ENCODE peak calls at places on chromosomes 16 and 17, in six cellular contexts. One of them, this sample, is unnamed.

GRCh38 chr17:82871056-82871775 is 31.4 kb upstream of the ZNF750 start:
- DNase-seq in mesenchymal stem cell: no peak
- DNase-seq in trophoblast cell: no peak
- DNase-seq in H9: no peak
- DNase-seq in neuronal stem cell: no peak
- DNase-seq in IMR-90: no peak
- DNase-seq in this sample: no peak

GRCh38 chr16:52366997-52367396 is 179.9 kb downstream of the TOX3 start:
- DNase-seq in H9: no peak
- DNase-seq in neuronal stem cell: no peak
- DNase-seq in trophoblast cell: no peak
- DNase-seq in IMR-90: no peak
- DNase-seq in mesenchymal stem cell: no peak
- DNase-seq in this sample: no peak

GRCh38 chr16:4260360-4260759 is 12.5 kb downstream of the TFAP4 start:
- DNase-seq in mesenchymal stem cell: no peak
- DNase-seq in IMR-90: no peak
- DNase-seq in trophoblast cell: no peak
- DNase-seq in neuronal stem cell: no peak
- DNase-seq in H9: no peak
- DNase-seq in this sample: no peak

GRCh38 chr16:17070882-17071592 is 399.7 kb downstream of the XYLT1 start:
- DNase-seq in neuronal stem cell: peak; percentile 47
- DNase-seq in IMR-90: no peak
- DNase-seq in H9: peak; percentile 45
- DNase-seq in trophoblast cell: peak; percentile 72
- DNase-seq in mesenchymal stem cell: no peak
- DNase-seq in this sample: peak; percentile 61

GRCh38 chr16:17590711-17591654 is 120.2 kb upstream of the XYLT1 start:
- DNase-seq in H9: no peak
- DNase-seq in IMR-90: no peak
- DNase-seq in trophoblast cell: peak; percentile 93
- DNase-seq in mesenchymal stem cell: no peak
- DNase-seq in neuronal stem cell: no peak
- DNase-seq in this sample: no peak

GRCh38 chr17:68600881-68601564 is at the start of gene FAM20A:
- DNase-seq in neuronal stem cell: no peak
- DNase-seq in mesenchymal stem cell: peak; percentile 16
- DNase-seq in trophoblast cell: no peak
- DNase-seq in H9: peak; percentile 68
- DNase-seq in IMR-90: no peak
- DNase-seq in this sample: peak; percentile 67

GRCh38 chr17:44961921-44962350 is 6.2 kb downstream of the C1QL1 start:
- DNase-seq in trophoblast cell: no peak
- DNase-seq in mesenchymal stem cell: no peak
- DNase-seq in IMR-90: no peak
- DNase-seq in H9: peak; percentile 80
- DNase-seq in neuronal stem cell: no peak
- DNase-seq in this sample: no peak

GRCh38 chr17:50219345-50219744 is 17.9 kb upstream of the COL1A1 start:
- DNase-seq in H9: no peak
- DNase-seq in mesenchymal stem cell: peak; percentile 93
- DNase-seq in IMR-90: peak; percentile 90
- DNase-seq in neuronal stem cell: no peak
- DNase-seq in trophoblast cell: no peak
- DNase-seq in this sample: no peak

GRCh38 chr16:17939052-17939673 is 397.4 kb downstream of the NPIPA8 start:
- DNase-seq in IMR-90: no peak
- DNase-seq in mesenchymal stem cell: no peak
- DNase-seq in H9: no peak
- DNase-seq in neuronal stem cell: no peak
- DNase-seq in trophoblast cell: no peak
- DNase-seq in this sample: no peak

GRCh38 chr16:76900285-76901263 is 290.4 kb upstream of the MON1B start:
- DNase-seq in H9: no peak
- DNase-seq in trophoblast cell: no peak
- DNase-seq in neuronal stem cell: no peak
- DNase-seq in mesenchymal stem cell: no peak
- DNase-seq in IMR-90: no peak
- DNase-seq in this sample: no peak

GRCh38 chr17:56913000-56913866 is 616 bp downstream of the TRIM25 start:
- DNase-seq in trophoblast cell: peak; percentile 25
- DNase-seq in IMR-90: no peak
- DNase-seq in mesenchymal stem cell: peak; percentile 38
- DNase-seq in H9: peak; percentile 79
- DNase-seq in neuronal stem cell: peak; percentile 17
- DNase-seq in this sample: no peak

GRCh38 chr17:694239-694638 is 20.4 kb downstream of the VPS53 start:
- DNase-seq in mesenchymal stem cell: peak; percentile 92
- DNase-seq in neuronal stem cell: no peak
- DNase-seq in H9: no peak
- DNase-seq in IMR-90: peak; percentile 99
- DNase-seq in trophoblast cell: peak; percentile 99
- DNase-seq in this sample: no peak

GRCh38 chr16:30951785-30952184 is 2.9 kb downstream of the ORAI3 start:
- DNase-seq in trophoblast cell: no peak
- DNase-seq in H9: no peak
- DNase-seq in IMR-90: peak; percentile 70
- DNase-seq in neuronal stem cell: no peak
- DNase-seq in mesenchymal stem cell: no peak
- DNase-seq in this sample: no peak

GRCh38 chr16:56202036-56202435 is 10.7 kb downstream of the GNAO1 start:
- DNase-seq in mesenchymal stem cell: no peak
- DNase-seq in neuronal stem cell: no peak
- DNase-seq in H9: no peak
- DNase-seq in IMR-90: no peak
- DNase-seq in trophoblast cell: no peak
- DNase-seq in this sample: no peak

GRCh38 chr16:49788505-49788904 is 67.4 kb downstream of the ZNF423 start:
- DNase-seq in H9: no peak
- DNase-seq in neuronal stem cell: no peak
- DNase-seq in mesenchymal stem cell: no peak
- DNase-seq in IMR-90: no peak
- DNase-seq in trophoblast cell: no peak
- DNase-seq in this sample: no peak

GRCh38 chr16:56865394-56866062 is 521 bp downstream of the SLC12A3 start:
- DNase-seq in trophoblast cell: no peak
- DNase-seq in H9: no peak
- DNase-seq in mesenchymal stem cell: no peak
- DNase-seq in IMR-90: no peak
- DNase-seq in neuronal stem cell: no peak
- DNase-seq in this sample: no peak

GRCh38 chr17:17874478-17874877 is 37.7 kb upstream of the SREBF1 start:
- DNase-seq in H9: no peak
- DNase-seq in mesenchymal stem cell: peak; percentile 86
- DNase-seq in trophoblast cell: peak; percentile 92
- DNase-seq in IMR-90: peak; percentile 92
- DNase-seq in neuronal stem cell: no peak
- DNase-seq in this sample: no peak

GRCh38 chr17:48058393-48059124 is 10.4 kb downstream of the NFE2L1 start:
- DNase-seq in mesenchymal stem cell: no peak
- DNase-seq in H9: no peak
- DNase-seq in trophoblast cell: no peak
- DNase-seq in IMR-90: no peak
- DNase-seq in neuronal stem cell: no peak
- DNase-seq in this sample: no peak

GRCh38 chr17:4004517-4005295 is 40.5 kb upstream of the ATP2A3 start:
- DNase-seq in trophoblast cell: peak; percentile 69
- DNase-seq in IMR-90: no peak
- DNase-seq in neuronal stem cell: peak; percentile 71
- DNase-seq in mesenchymal stem cell: peak; percentile 44
- DNase-seq in H9: peak; percentile 90
- DNase-seq in this sample: no peak

GRCh38 chr16:2956566-2956956 is 7.5 kb upstream of the KREMEN2 start:
- DNase-seq in H9: peak; percentile 31
- DNase-seq in mesenchymal stem cell: no peak
- DNase-seq in neuronal stem cell: no peak
- DNase-seq in IMR-90: no peak
- DNase-seq in trophoblast cell: no peak
- DNase-seq in this sample: no peak

GRCh38 chr17:78805301-78805700 is 23.2 kb upstream of the CYTH1 start:
- DNase-seq in neuronal stem cell: no peak
- DNase-seq in H9: no peak
- DNase-seq in IMR-90: no peak
- DNase-seq in mesenchymal stem cell: no peak
- DNase-seq in trophoblast cell: no peak
- DNase-seq in this sample: no peak

GRCh38 chr17:56679148-56679766 is 85.8 kb downstream of the NOG start:
- DNase-seq in IMR-90: peak; percentile 56
- DNase-seq in trophoblast cell: peak; percentile 68
- DNase-seq in neuronal stem cell: peak; percentile 46
- DNase-seq in mesenchymal stem cell: peak; percentile 57
- DNase-seq in H9: no peak
- DNase-seq in this sample: no peak

DNA sequence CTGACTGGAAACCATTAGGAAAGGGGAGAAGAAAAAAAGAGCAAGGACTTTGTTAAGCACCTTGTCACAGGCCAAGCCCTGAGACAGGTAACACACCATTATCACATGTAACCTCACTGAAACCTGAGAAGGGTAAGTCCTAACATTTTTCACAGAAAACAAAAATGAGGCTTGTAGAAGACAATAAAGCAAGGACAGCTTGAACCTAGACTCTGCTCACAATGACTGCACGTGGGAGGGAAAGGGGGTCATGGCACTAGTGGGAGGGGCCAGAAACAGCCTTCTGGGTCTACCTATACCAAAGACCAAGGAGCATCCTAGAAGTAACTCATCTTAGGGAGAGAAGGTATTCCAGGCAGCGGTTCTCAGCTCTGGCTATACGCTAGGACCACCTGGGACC is 7.5 kb downstream of the TK2 start:
- DNase-seq in neuronal stem cell: no peak
- DNase-seq in H9: no peak
- DNase-seq in mesenchymal stem cell: no peak
- DNase-seq in trophoblast cell: no peak
- DNase-seq in IMR-90: no peak
- DNase-seq in this sample: no peak
- H3K14ac ChIP-seq in neuronal stem cell: no peak overlapping the region
- H3K14ac ChIP-seq in H9: no peak overlapping the region
- H3K14ac ChIP-seq in mesenchymal stem cell: no peak overlapping the region
- H3K14ac ChIP-seq in trophoblast cell: no peak overlapping the region
- H3K14ac ChIP-seq in IMR-90: no peak overlapping the region
- H3K14ac ChIP-seq in this sample: no peak overlapping the region

GRCh38 chr17:14067347-14067746 is 2.0 kb upstream of the COX10 start:
- DNase-seq in IMR-90: no peak
- DNase-seq in neuronal stem cell: no peak
- DNase-seq in H9: no peak
- DNase-seq in trophoblast cell: no peak
- DNase-seq in mesenchymal stem cell: no peak
- DNase-seq in this sample: no peak
- H3K14ac ChIP-seq in IMR-90: no peak overlapping the region
- H3K14ac ChIP-seq in neuronal stem cell: no peak overlapping the region
- H3K14ac ChIP-seq in H9: no peak overlapping the region
- H3K14ac ChIP-seq in trophoblast cell: no peak overlapping the region
- H3K14ac ChIP-seq in mesenchymal stem cell: no peak overlapping the region
- H3K14ac ChIP-seq in this sample: no peak overlapping the region

GRCh38 chr16:5325932-5326331 is 228.3 kb upstream of the EEF2KMT start:
- DNase-seq in IMR-90: no peak
- DNase-seq in mesenchymal stem cell: no peak
- DNase-seq in trophoblast cell: no peak
- DNase-seq in neuronal stem cell: no peak
- DNase-seq in H9: no peak
- DNase-seq in this sample: no peak
- H3K14ac ChIP-seq in IMR-90: no peak overlapping the region
- H3K14ac ChIP-seq in mesenchymal stem cell: no peak overlapping the region
- H3K14ac ChIP-seq in trophoblast cell: no peak overlapping the region
- H3K14ac ChIP-seq in neuronal stem cell: no peak overlapping the region
- H3K14ac ChIP-seq in H9: no peak overlapping the region
- H3K14ac ChIP-seq in this sample: no peak overlapping the region

GRCh38 chr17:62802531-62803205 is 5.4 kb downstream of the MARCHF10 start:
- DNase-seq in neuronal stem cell: no peak
- DNase-seq in mesenchymal stem cell: peak; percentile 35
- DNase-seq in trophoblast cell: peak; percentile 61
- DNase-seq in H9: peak; percentile 27
- DNase-seq in IMR-90: no peak
- DNase-seq in this sample: no peak
- H3K14ac ChIP-seq in neuronal stem cell: no peak overlapping the region
- H3K14ac ChIP-seq in mesenchymal stem cell: no peak overlapping the region
- H3K14ac ChIP-seq in trophoblast cell: no peak overlapping the region
- H3K14ac ChIP-seq in H9: peak overlapping the region; percentile 48
- H3K14ac ChIP-seq in IMR-90: no peak overlapping the region
- H3K14ac ChIP-seq in this sample: no peak overlapping the region

DNA sequence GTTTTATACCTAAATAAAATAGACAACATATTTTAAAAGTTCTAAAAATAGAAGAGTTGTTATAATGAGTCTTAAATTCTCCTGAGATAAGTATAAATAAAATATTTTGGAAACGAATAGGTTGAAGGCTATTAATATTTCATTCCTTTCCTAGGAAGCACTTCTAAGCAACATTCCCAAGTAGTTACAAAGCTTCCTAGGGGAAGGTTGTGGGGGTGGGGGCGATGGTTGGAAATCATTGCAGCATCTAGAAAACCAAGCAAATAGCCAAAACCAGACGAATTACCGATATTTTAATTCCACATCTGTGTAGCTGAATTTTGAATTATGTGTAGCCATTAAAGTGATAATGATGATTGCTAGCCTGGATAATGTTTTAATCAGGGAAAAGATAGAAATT is 26.9 kb downstream of the PTRH2 start:
- DNase-seq in neuronal stem cell: no peak
- DNase-seq in IMR-90: peak; percentile 65
- DNase-seq in mesenchymal stem cell: no peak
- DNase-seq in H9: no peak
- DNase-seq in trophoblast cell: no peak
- DNase-seq in this sample: no peak
- H3K14ac ChIP-seq in neuronal stem cell: no peak overlapping the region
- H3K14ac ChIP-seq in IMR-90: no peak overlapping the region
- H3K14ac ChIP-seq in mesenchymal stem cell: no peak overlapping the region
- H3K14ac ChIP-seq in H9: no peak overlapping the region
- H3K14ac ChIP-seq in trophoblast cell: no peak overlapping the region
- H3K14ac ChIP-seq in this sample: no peak overlapping the region

DNA sequence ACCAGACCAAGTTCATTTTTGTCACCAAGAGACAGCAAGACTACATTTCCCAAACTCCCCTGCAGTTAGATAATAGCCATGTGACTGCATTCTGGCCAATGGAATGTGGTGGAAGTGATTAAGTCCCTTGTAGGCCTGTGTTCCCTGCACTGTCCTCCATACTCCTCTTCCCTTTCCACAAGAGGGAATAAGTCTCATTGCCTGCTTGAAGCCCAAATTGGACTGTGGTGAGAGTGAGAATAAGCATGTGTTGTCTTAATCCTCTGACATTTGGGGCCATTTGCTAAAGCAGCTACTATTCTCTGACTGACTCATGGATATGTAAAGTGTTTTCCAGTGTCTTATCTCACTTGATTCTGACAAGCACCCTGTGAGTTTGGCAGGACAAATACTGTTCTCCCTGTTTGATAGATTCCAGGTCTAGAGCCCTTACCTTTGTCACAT is 20.7 kb downstream of the PIK3R6 start:
- DNase-seq in mesenchymal stem cell: peak; percentile 20
- DNase-seq in H9: peak; percentile 75
- DNase-seq in trophoblast cell: peak; percentile 32
- DNase-seq in neuronal stem cell: peak; percentile 27
- DNase-seq in IMR-90: peak; percentile 32
- DNase-seq in this sample: no peak
- H3K14ac ChIP-seq in mesenchymal stem cell: no peak overlapping the region
- H3K14ac ChIP-seq in H9: no peak overlapping the region
- H3K14ac ChIP-seq in trophoblast cell: no peak overlapping the region
- H3K14ac ChIP-seq in neuronal stem cell: no peak overlapping the region
- H3K14ac ChIP-seq in IMR-90: no peak overlapping the region
- H3K14ac ChIP-seq in this sample: no peak overlapping the region